ENCODE peak calls at places on chromosomes 3 and 15, in nine cellular contexts. H, J, M, V, O, W, B, U and E are unnamed samples.
A peak's percentile ranks its signal among the peaks of the same experiment; 100 is the strongest.

GRCh38 chr3:35215525-35216500 is 423.5 kb upstream of the ARPP21 start:
- DNase-seq in W (no peak), M (no peak), H (no peak), U (no peak), J (peak; percentile 4), V (no peak), O (no peak), B (no peak), E (no peak)

GRCh38 chr15:99404454-99404853 is 153.2 kb downstream of the LRRC28 start:
- DNase-seq in U (no peak), O (no peak), W (no peak), B (no peak), M (no peak), V (no peak), J (no peak), H (no peak), E (no peak)

GRCh38 chr15:90131848-90132247 is 29.6 kb upstream of the IDH2 start:
- DNase-seq in M (no peak), J (no peak), B (no peak), O (no peak), V (no peak), U (no peak), W (no peak), H (no peak), E (no peak)

GRCh38 chr3:184786271-184787010 is 25.5 kb upstream of the VPS8 start:
- DNase-seq in J (peak; percentile 31), H (no peak), W (no peak), V (peak; percentile 61), B (no peak), M (peak; percentile 49), U (no peak), O (no peak), E (peak; percentile 41)

GRCh38 chr3:125479091-125479490 is 40.9 kb downstream of the SNX4 start:
- DNase-seq in H (no peak), W (no peak), J (no peak), O (no peak), V (no peak), U (no peak), M (no peak), B (no peak), E (no peak)

GRCh38 chr15:40110866-40111550 is 2.3 kb upstream of the BMF start:
- DNase-seq in H (no peak), V (no peak), O (no peak), B (no peak), J (no peak), W (no peak), U (no peak), M (no peak), E (no peak)

GRCh38 chr15:51768018-51768417 is 16.6 kb downstream of the TMOD2 start:
- DNase-seq in W (no peak), J (no peak), M (no peak), U (no peak), O (no peak), H (no peak), V (no peak), B (no peak), E (peak; percentile 41)

GRCh38 chr3:25558106-25558505 is 106.6 kb downstream of the TOP2B start:
- DNase-seq in O (no peak), V (no peak), M (no peak), U (no peak), B (no peak), W (no peak), H (no peak), J (no peak), E (no peak)

GRCh38 chr3:94036909-94037507 is 8.6 kb upstream of the STX19 start:
- DNase-seq in V (peak; percentile 12), W (no peak), H (no peak), J (no peak), O (no peak), B (no peak), M (no peak), U (no peak), E (peak; percentile 16)

GRCh38 chr3:115018694-115019093 is 128.4 kb downstream of the ZBTB20 start:
- DNase-seq in W (no peak), M (no peak), U (no peak), J (no peak), O (no peak), V (no peak), B (no peak), H (no peak), E (no peak)

GRCh38 chr3:118863731-118864322 is 170.8 kb downstream of the IGSF11 start:
- DNase-seq in J (no peak), U (no peak), H (peak; percentile 85), V (no peak), O (no peak), M (no peak), W (no peak), B (peak; percentile 10), E (no peak)